ENCODE peak calls at places on chromosomes 16 and 17, in six cellular contexts. H is HCT116, Q is stomach, R is IMR-90, B is left lung, Y is heart left ventricle. J is an unnamed sample.
A peak's percentile ranks its signal among the peaks of the same experiment; 100 is the strongest.

GRCh38 chr16:2497116-2497630 is 16.6 kb upstream of the ATP6V0C start:
- DNase-seq in H (no peak), Q (no peak), R (no peak), B (no peak), Y (peak; percentile 79), J (no peak)

GRCh38 chr17:36972186-36972686 is 23.5 kb downstream of the AATF start:
- DNase-seq in H (no peak), Q (no peak), R (no peak), B (no peak), Y (no peak), J (no peak)

GRCh38 chr16:84052071-84052622 is 9.6 kb upstream of the SLC38A8 start:
- DNase-seq in H (no peak), Q (no peak), R (no peak), B (no peak), Y (no peak), J (no peak)

GRCh38 chr17:42720996-42721583 is 23.8 kb downstream of the EZH1 start:
- DNase-seq in H (peak; percentile 46), Q (no peak), R (peak; percentile 71), B (no peak), Y (peak; percentile 40), J (peak; percentile 48)

GRCh38 chr16:4729876-4730275 is 4.2 kb downstream of the ANKS3 start:
- DNase-seq in H (no peak), Q (no peak), R (no peak), B (no peak), Y (no peak), J (no peak)

GRCh38 chr16:49492896-49493620 is 119.5 kb downstream of the C16orf78 start:
- DNase-seq in H (no peak), Q (no peak), R (no peak), B (peak; percentile 25), Y (no peak), J (no peak)

GRCh38 chr17:31216053-31216751 is 80.8 kb downstream of the OMG start:
- DNase-seq in H (peak; percentile 19), Q (no peak), R (peak; percentile 92), B (no peak), Y (no peak), J (no peak)

GRCh38 chr17:47961406-47961805 is 3.7 kb upstream of the PRR15L start:
- DNase-seq in H (no peak), Q (no peak), R (no peak), B (no peak), Y (no peak), J (no peak)

GRCh38 chr16:31438414-31438813 is 4.2 kb downstream of the ZNF843 start:
- DNase-seq in H (no peak), Q (no peak), R (no peak), B (no peak), Y (no peak), J (no peak)

GRCh38 chr17:42849451-42850157 is 1.4 kb upstream of the AOC3 start:
- DNase-seq in H (no peak), Q (no peak), R (no peak), B (no peak), Y (no peak), J (no peak)

GRCh38 chr16:85133290-85133599 is 21.0 kb upstream of the CIBAR2 start:
- DNase-seq in H (no peak), Q (no peak), R (no peak), B (no peak), Y (no peak), J (no peak)

GRCh38 chr17:82020874-82021727 is 1.6 kb downstream of the CENPX start:
- DNase-seq in H (peak; percentile 68), Q (peak; percentile 81), R (peak; percentile 75), B (peak; percentile 77), Y (peak; percentile 65), J (peak; percentile 78)

GRCh38 chr16:79801550-79802090 is 201.1 kb upstream of the MAF start:
- DNase-seq in H (no peak), Q (no peak), R (no peak), B (no peak), Y (no peak), J (no peak)

GRCh38 chr17:31355935-31356334 is 34.5 kb upstream of the EVI2A start:
- DNase-seq in H (no peak), Q (no peak), R (no peak), B (no peak), Y (no peak), J (no peak)

DNA sequence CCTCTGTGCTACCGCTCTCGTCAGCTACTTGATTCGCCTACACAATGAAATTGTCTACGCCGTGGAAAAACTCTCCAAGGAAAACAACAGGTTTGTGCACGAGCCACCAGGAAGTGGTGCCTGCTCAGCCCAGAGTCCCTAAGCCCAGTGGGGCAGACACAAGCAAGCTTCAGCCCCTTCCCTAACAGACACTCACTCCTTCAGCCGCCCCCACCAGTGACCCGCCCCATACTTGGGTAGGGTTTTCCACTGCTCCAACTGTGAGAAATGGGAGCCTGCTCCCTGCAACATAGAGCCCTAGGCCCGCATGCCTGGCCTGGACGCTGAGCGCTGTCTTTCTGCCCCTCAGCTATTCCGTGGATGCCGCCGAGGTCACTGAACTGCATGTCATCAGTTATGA is 28.6 kb upstream of the ENDOV start:
- DNase-seq in H (no peak), Q (no peak), R (no peak), B (no peak), Y (no peak), J (no peak)
- H3K4me3 ChIP-seq in H (no peak overlapping the region), Q (no peak overlapping the region), R (no peak overlapping the region), B (no peak overlapping the region), Y (no peak overlapping the region), J (no peak overlapping the region)

DNA sequence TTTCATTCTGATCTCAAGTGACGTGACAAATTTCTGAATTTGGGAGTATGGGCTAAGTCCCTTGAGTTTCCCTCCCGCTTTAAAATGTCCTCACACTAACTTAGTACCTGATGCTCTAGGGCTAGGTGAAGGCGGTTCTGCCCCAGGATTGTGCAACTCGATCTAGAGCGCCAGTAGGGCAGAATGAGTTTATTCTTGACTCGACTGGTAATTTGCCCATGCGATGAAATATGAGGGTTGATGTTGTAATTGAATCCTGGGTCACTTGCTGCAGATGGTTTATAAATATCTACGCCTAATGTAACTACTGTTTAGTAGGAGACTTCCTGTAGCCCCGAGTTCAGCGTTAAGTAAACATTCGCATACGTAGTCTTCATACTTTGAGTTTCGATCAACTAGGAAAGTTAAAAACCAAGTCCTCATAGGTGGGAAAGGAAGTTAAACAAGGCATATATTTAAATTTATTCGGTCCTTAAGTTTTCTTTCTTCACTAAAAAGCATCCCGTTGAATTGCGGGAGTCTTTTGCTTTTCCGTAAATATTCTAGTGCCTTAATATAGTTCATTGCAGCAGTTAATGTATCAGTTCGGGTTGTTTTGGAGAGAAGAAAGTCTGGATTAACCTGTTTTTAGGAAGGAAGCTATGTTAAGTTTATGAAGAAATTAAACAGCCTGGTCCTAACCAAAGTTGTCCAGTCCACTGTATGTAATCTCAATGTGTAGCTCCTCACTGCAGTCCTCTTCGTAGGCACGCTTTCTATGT is 1.6 kb downstream of the CTCF start:
- DNase-seq in H (no peak), Q (peak; percentile 46), R (peak; percentile 88), B (peak; percentile 60), Y (no peak), J (peak; percentile 62)
- H3K4me1 ChIP-seq in H (peaks cover 26% of the 10 kb centered on the region), Q (peaks cover 48% of the 10 kb centered on the region), R (peaks cover 5% of the 10 kb centered on the region), B (peaks cover 47% of the 10 kb centered on the region), Y (peaks cover 23% of the 10 kb centered on the region), J (peaks cover 6% of the 10 kb centered on the region)

GRCh38 chr16:19507882-19508281 is 14.0 kb downstream of the GDE1 start:
- DNase-seq in H (no peak), Q (no peak), R (no peak), B (no peak), Y (no peak), J (no peak)
- H3K36me3 ChIP-seq in H (peaks cover 19% of the 10 kb centered on the region), Q (peaks cover 92% of the 10 kb centered on the region), R (peaks cover 27% of the 10 kb centered on the region), B (no peaks in the 10 kb centered on the region), Y (peaks cover 72% of the 10 kb centered on the region), J (peaks cover 13% of the 10 kb centered on the region)

GRCh38 chr17:17363638-17364337 is 60.6 kb downstream of the NT5M start:
- DNase-seq in H (no peak), Q (no peak), R (no peak), B (peak; percentile 73), Y (no peak), J (no peak)
- H3K4me3 ChIP-seq in H (no peak overlapping the region), Q (no peak overlapping the region), R (no peak overlapping the region), B (no peak overlapping the region), Y (no peak overlapping the region), J (no peak overlapping the region)

GRCh38 chr17:40479754-40480480 is 21.5 kb downstream of the TNS4 start:
- DNase-seq in H (no peak), Q (no peak), R (no peak), B (no peak), Y (no peak), J (no peak)
- H3K4me1 ChIP-seq in H (peaks cover 81% of the 10 kb centered on the region), Q (peaks cover 28% of the 10 kb centered on the region), R (peaks cover 20% of the 10 kb centered on the region), B (peaks cover 23% of the 10 kb centered on the region), Y (peaks cover 5% of the 10 kb centered on the region), J (peaks cover 7% of the 10 kb centered on the region)

GRCh38 chr16:88618182-88618955 is 20.0 kb upstream of the IL17C start:
- DNase-seq in H (no peak), Q (no peak), R (peak; percentile 15), B (no peak), Y (no peak), J (peak; percentile 45)
- H3K36me3 ChIP-seq in H (peaks cover 43% of the 10 kb centered on the region), Q (peaks cover 70% of the 10 kb centered on the region), R (peaks cover 22% of the 10 kb centered on the region), B (no peaks in the 10 kb centered on the region), Y (peaks cover 56% of the 10 kb centered on the region), J (peaks cover 13% of the 10 kb centered on the region)